ENCODE peak calls at places on chromosomes 4 and X, in eight cellular contexts. O is mucosa of descending colon; D is H9; H is ovary; K is pancreas; M is CD4-positive, CD25-positive, alpha-beta regulatory T cell; S is left ventricle myocardium inferior; Z is neuronal stem cell. L is an unnamed sample.

GRCh38 chrX:40945366-40945713 is 139.9 kb upstream of the USP9X start:
- DNase-seq in H (peak; percentile 47), S (no peak), O (no peak), Z (no peak), K (no peak), M (no peak), D (no peak), L (peak; percentile 29)

GRCh38 chr4:10704050-10704810 is 19.7 kb upstream of the CLNK start:
- DNase-seq in H (no peak), Z (no peak), O (no peak), D (no peak), K (no peak), S (no peak), M (no peak), L (no peak)

GRCh38 chr4:118817178-118817930 is 18.6 kb downstream of the SEC24D start:
- DNase-seq in K (no peak), D (no peak), Z (no peak), S (no peak), O (no peak), H (no peak), M (no peak), L (no peak)

GRCh38 chr4:81885016-81885415 is 413.3 kb upstream of the RASGEF1B start:
- DNase-seq in O (no peak), M (no peak), K (no peak), Z (no peak), D (no peak), S (no peak), H (no peak), L (no peak)

GRCh38 chrX:12441376-12442128 is 303.3 kb downstream of the FRMPD4 start:
- DNase-seq in O (no peak), S (no peak), M (no peak), Z (no peak), H (no peak), K (no peak), D (no peak), L (no peak)

GRCh38 chrX:52015794-52016193 is 53.2 kb downstream of the MAGED4B start:
- DNase-seq in S (no peak), Z (no peak), D (no peak), H (no peak), M (no peak), K (no peak), O (no peak), L (no peak)

GRCh38 chr4:6380746-6381411 is 91.5 kb downstream of the PPP2R2C start:
- DNase-seq in Z (no peak), K (peak; percentile 16), H (no peak), S (peak; percentile 10), O (peak; percentile 12), D (no peak), M (no peak), L (no peak)

GRCh38 chr4:185797018-185797417 is 15.0 kb downstream of the SORBS2 start:
- DNase-seq in Z (no peak), K (no peak), D (no peak), M (no peak), S (no peak), O (no peak), H (no peak), L (no peak)

GRCh38 chr4:55444822-55445221 is 49.1 kb downstream of the TMEM165 start:
- DNase-seq in O (no peak), M (peak; percentile 26), H (no peak), S (no peak), D (no peak), K (no peak), Z (no peak), L (no peak)

GRCh38 chr4:7210818-7211217 is 18.5 kb downstream of the SORCS2 start:
- DNase-seq in M (no peak), D (no peak), Z (no peak), K (no peak), H (no peak), O (no peak), S (no peak), L (peak; percentile 58)

GRCh38 chrX:136202889-136203288 is 48.3 kb downstream of the MAP7D3 start:
- DNase-seq in O (no peak), Z (no peak), D (no peak), K (no peak), M (no peak), S (no peak), H (no peak), L (no peak)

GRCh38 chr4:186191266-186192067 is at the start of gene CYP4V2:
- DNase-seq in O (peak; percentile 93), K (peak; percentile 83), D (peak; percentile 75), S (peak; percentile 86), Z (peak; percentile 69), M (peak; percentile 94), H (peak; percentile 82), L (peak; percentile 81)

GRCh38 chrX:15298201-15298600 is 17.2 kb downstream of the ASB11 start:
- DNase-seq in S (no peak), M (no peak), D (no peak), Z (no peak), H (no peak), K (no peak), O (no peak), L (no peak)

GRCh38 chr4:101763576-101763975 is 27.0 kb upstream of the BANK1 start:
- DNase-seq in D (no peak), M (no peak), Z (no peak), K (no peak), H (no peak), S (no peak), O (no peak), L (no peak)

GRCh38 chr4:169270156-169270809 is 473 bp downstream of the SH3RF1 start:
- DNase-seq in M (peak; percentile 41), O (peak; percentile 79), S (peak; percentile 75), Z (no peak), K (peak; percentile 80), H (peak; percentile 58), D (peak; percentile 53), L (peak; percentile 56)

GRCh38 chrX:139739138-139739537 is 31.2 kb upstream of the MCF2 start:
- DNase-seq in O (no peak), D (no peak), S (no peak), M (peak; percentile 48), H (no peak), K (no peak), Z (no peak), L (no peak)

GRCh38 chr4:57191523-57192034 is 81.4 kb upstream of the IGFBP7 start:
- DNase-seq in H (no peak), D (peak; percentile 86), Z (no peak), M (no peak), O (peak; percentile 23), S (no peak), K (peak; percentile 38), L (peak; percentile 22)

GRCh38 chrX:40273356-40274050 is 175.7 kb upstream of the BCOR start:
- DNase-seq in K (no peak), D (no peak), O (no peak), H (peak; percentile 42), S (peak; percentile 25), Z (no peak), M (no peak), L (peak; percentile 40)

GRCh38 chr4:139978692-139979091 is 175.3 kb downstream of the MAML3 start:
- DNase-seq in M (peak; percentile 51), D (no peak), S (no peak), O (no peak), Z (no peak), H (no peak), K (no peak), L (no peak)

GRCh38 chr4:56804551-56804950 is 16.9 kb downstream of the SPINK2 start:
- DNase-seq in O (no peak), D (no peak), M (no peak), Z (no peak), S (no peak), K (no peak), H (no peak), L (no peak)

GRCh38 chr4:153151535-153152452 is 52.4 kb upstream of the TRIM2 start:
- DNase-seq in H (peak; percentile 49), D (peak; percentile 91), M (no peak), Z (peak; percentile 92), S (no peak), O (peak; percentile 93), K (peak; percentile 83), L (peak; percentile 42)

GRCh38 chr4:22192302-22192645 is 243.7 kb upstream of the KCNIP4 start:
- DNase-seq in O (no peak), H (no peak), K (no peak), S (no peak), D (no peak), Z (no peak), M (no peak), L (no peak)

GRCh38 chr4:106238819-106239420 is 77.1 kb downstream of the TBCK start:
- DNase-seq in D (peak; percentile 46), M (peak; percentile 56), S (no peak), Z (peak; percentile 27), O (no peak), H (no peak), K (no peak), L (no peak)

GRCh38 chrX:555589-556220 is 74.9 kb upstream of the SHOX start:
- DNase-seq in D (no peak), H (no peak), K (no peak), M (no peak), S (no peak), Z (no peak), O (no peak), L (no peak)
- H3K9me3 ChIP-seq in D (no peaks in the 10 kb centered on the region), H (no peaks in the 10 kb centered on the region), K (no peaks in the 10 kb centered on the region), M (peaks cover 6% of the 10 kb centered on the region), S (peaks cover 5% of the 10 kb centered on the region), Z (no peaks in the 10 kb centered on the region), O (peaks cover 12% of the 10 kb centered on the region), L (no peaks in the 10 kb centered on the region)

GRCh38 chr4:26823583-26823982 is 37.1 kb upstream of the STIM2 start:
- DNase-seq in K (no peak), M (no peak), O (no peak), S (no peak), Z (no peak), D (no peak), H (no peak), L (no peak)
- H3K9me3 ChIP-seq in K (no peaks in the 10 kb centered on the region), M (peaks cover 2% of the 10 kb centered on the region), O (peaks cover 5% of the 10 kb centered on the region), S (peaks cover 6% of the 10 kb centered on the region), Z (no peaks in the 10 kb centered on the region), D (no peaks in the 10 kb centered on the region), H (no peaks in the 10 kb centered on the region), L (no peaks in the 10 kb centered on the region)

GRCh38 chrX:3550871-3551270 is 162.6 kb downstream of the PRKX start:
- DNase-seq in S (no peak), M (no peak), H (no peak), O (no peak), Z (no peak), K (no peak), D (no peak), L (no peak)

GRCh38 chrX:3548743-3549441 is 164.6 kb downstream of the PRKX start:
- DNase-seq in O (no peak), M (no peak), K (no peak), S (no peak), Z (peak; percentile 0), H (no peak), D (no peak), L (no peak)

GRCh38 chrX:3549442-3549875 is 164.0 kb downstream of the PRKX start:
- DNase-seq in H (no peak), M (no peak), D (no peak), Z (no peak), S (peak; percentile 13), O (no peak), K (peak; percentile 17), L (no peak)

GRCh38 chrX:3545901-3546300 is 167.5 kb downstream of the PRKX start:
- DNase-seq in H (no peak), M (no peak), K (no peak), Z (no peak), S (no peak), O (no peak), D (no peak), L (no peak)

GRCh38 chrX:3550160-3550765 is 163.2 kb downstream of the PRKX start:
- DNase-seq in K (peak; percentile 46), Z (no peak), M (no peak), D (no peak), H (no peak), O (no peak), S (no peak), L (no peak)
- H3K9me3 ChIP-seq in K (no peaks in the 10 kb centered on the region), Z (no peaks in the 10 kb centered on the region), M (no peaks in the 10 kb centered on the region), D (no peaks in the 10 kb centered on the region), H (no peaks in the 10 kb centered on the region), O (no peaks in the 10 kb centered on the region), S (no peaks in the 10 kb centered on the region), L (no peaks in the 10 kb centered on the region)

GRCh38 chr4:34464196-34464595 is 1780.1 kb downstream of the ARAP2 start:
- DNase-seq in H (no peak), Z (no peak), O (no peak), K (no peak), D (no peak), M (no peak), S (no peak), L (no peak)
- H3K9me3 ChIP-seq in H (no peaks in the 10 kb centered on the region), Z (no peaks in the 10 kb centered on the region), O (peaks cover 31% of the 10 kb centered on the region), K (no peaks in the 10 kb centered on the region), D (no peaks in the 10 kb centered on the region), M (no peaks in the 10 kb centered on the region), S (peaks cover 11% of the 10 kb centered on the region), L (no peaks in the 10 kb centered on the region)